ENCODE peak calls at places on chromosomes 11 and 22, in four cellular contexts. D, U, N and K are unnamed samples.

GRCh38 chr22:26893711-26894110 is 236.3 kb downstream of the MIAT start:
- DNase-seq in U (no peak), N (no peak), D (no peak), K (no peak)

GRCh38 chr11:97610000-97610399 is 1220.2 kb downstream of the JRKL start:
- DNase-seq in U (no peak), N (no peak), D (no peak), K (no peak)

GRCh38 chr11:77602385-77603105 is 12.8 kb downstream of the AQP11 start:
- DNase-seq in N (no peak), U (no peak), D (peak; percentile 85), K (peak; percentile 65)

GRCh38 chr11:47881145-47881544 is 33.0 kb upstream of the NUP160 start:
- DNase-seq in D (no peak), U (peak; percentile 71), N (no peak), K (no peak)

GRCh38 chr11:86047275-86047991 is 21.5 kb downstream of the PICALM start:
- DNase-seq in U (no peak), N (no peak), D (peak; percentile 48), K (no peak)

GRCh38 chr22:22666307-22667091 is 22.1 kb downstream of the GGTLC2 start:
- DNase-seq in D (no peak), N (peak; percentile 20), U (no peak), K (peak; percentile 52)

GRCh38 chr11:17015639-17016125 is 1.5 kb upstream of the PLEKHA7 start:
- DNase-seq in N (no peak), U (no peak), D (peak; percentile 10), K (no peak)

GRCh38 chr11:24575392-24575791 is 78.5 kb downstream of the LUZP2 start:
- DNase-seq in U (no peak), D (no peak), N (no peak), K (no peak)

GRCh38 chr11:18934195-18934808 is 4.9 kb downstream of the MRGPRX1 start:
- DNase-seq in U (no peak), D (no peak), N (no peak), K (peak; percentile 40)

GRCh38 chr11:72425053-72425980 is 9.0 kb downstream of the CLPB start:
- DNase-seq in N (no peak), D (no peak), U (no peak), K (no peak)

GRCh38 chr11:47355283-47356128 is 3.0 kb upstream of the MYBPC3 start:
- DNase-seq in U (peak; percentile 94), N (peak; percentile 64), D (peak; percentile 79), K (peak; percentile 93)

GRCh38 chr22:36386351-36386899 is 1.3 kb downstream of the MYH9 start:
- DNase-seq in D (peak; percentile 61), N (peak; percentile 74), U (peak; percentile 78), K (no peak)

GRCh38 chr11:2814751-2815150 is 70.8 kb downstream of the CDKN1C start:
- DNase-seq in D (no peak), N (no peak), U (no peak), K (no peak)

GRCh38 chr11:79472736-79473536 is 32.1 kb upstream of the TENM4 start:
- DNase-seq in U (no peak), D (no peak), N (no peak), K (no peak)

GRCh38 chr11:75031771-75032549 is 43.2 kb downstream of the NEU3 start:
- DNase-seq in U (no peak), N (peak; percentile 76), D (peak; percentile 58), K (peak; percentile 70)

GRCh38 chr11:8932564-8933180 is at the start of gene C11orf16:
- DNase-seq in D (no peak), N (no peak), U (no peak), K (no peak)

GRCh38 chr11:35364101-35364780 is 55.1 kb downstream of the SLC1A2 start:
- DNase-seq in U (peak; percentile 91), D (peak; percentile 90), N (no peak), K (peak; percentile 68)

GRCh38 chr11:33868646-33869461 is 23.0 kb downstream of the LMO2 start:
- DNase-seq in D (no peak), U (no peak), N (no peak), K (no peak)

GRCh38 chr11:1879342-1879940 is 12.3 kb downstream of the PRR33 start:
- DNase-seq in N (peak; percentile 1), D (no peak), U (peak; percentile 64), K (no peak)

GRCh38 chr22:37633693-37634504 is 5.6 kb upstream of the SH3BP1 start:
- DNase-seq in D (peak; percentile 96), N (peak; percentile 83), U (peak; percentile 93), K (peak; percentile 90)

GRCh38 chr11:41498726-41499125 is 39.3 kb upstream of the LRRC4C start:
- DNase-seq in N (no peak), U (no peak), D (no peak), K (no peak)

GRCh38 chr11:57514538-57515331 is 767 bp downstream of the SLC43A1 start:
- DNase-seq in D (peak; percentile 40), N (peak; percentile 65), U (peak; percentile 86), K (peak; percentile 52)

GRCh38 chr11:105915036-105915435 is 107.0 kb downstream of the MSANTD4 start:
- DNase-seq in D (no peak), N (no peak), U (no peak), K (no peak)

GRCh38 chr22:37907036-37907954 is 1.2 kb downstream of the MICALL1 start:
- DNase-seq in N (no peak), D (no peak), U (no peak), K (peak; percentile 36)

GRCh38 chr22:42560781-42561180 is 7.0 kb downstream of the SERHL2 start:
- DNase-seq in N (peak; percentile 32), U (no peak), D (no peak), K (peak; percentile 34)

GRCh38 chr11:8649361-8649760 is 33.1 kb downstream of the TRIM66 start:
- DNase-seq in D (peak; percentile 61), U (no peak), N (no peak), K (peak; percentile 67)

GRCh38 chr11:64854534-64855502 is 10.4 kb upstream of the CDC42BPG start:
- DNase-seq in D (peak; percentile 98), N (peak; percentile 69), U (peak; percentile 95), K (peak; percentile 98)

GRCh38 chr11:83663446-83663845 is 377.3 kb upstream of the CCDC90B start:
- DNase-seq in N (no peak), D (no peak), U (no peak), K (no peak)

GRCh38 chr11:28144808-28145207 is 36.6 kb downstream of the METTL15 start:
- DNase-seq in D (peak; percentile 24), N (no peak), U (no peak), K (no peak)

GRCh38 chr22:27032121-27032761 is 374.9 kb downstream of the MIAT start:
- DNase-seq in D (peak; percentile 29), N (no peak), U (peak; percentile 83), K (peak; percentile 23)

GRCh38 chr11:121341609-121342008 is 49.0 kb downstream of the SC5D start:
- DNase-seq in N (no peak), U (no peak), D (no peak), K (no peak)

GRCh38 chr11:65021003-65021402 is 6.2 kb upstream of the SNX15 start:
- DNase-seq in U (no peak), N (no peak), D (no peak), K (no peak)